ENCODE peak calls at places on chromosome 2, in eight cellular contexts. K is SJCRH30, X is prostate gland, M is OCI-LY7, H is breast epithelium, E is GM23248, S is colonic mucosa, V is small intestine. T is an unnamed sample.
A peak's percentile ranks its signal among the peaks of the same experiment; 100 is the strongest.

GRCh38 chr2:17879137-17879912 is 858 bp downstream of the KCNS3 start:
- DNase-seq in K (peak; percentile 96), X (peak; percentile 68), M (no peak), H (peak; percentile 75), E (peak; percentile 85), S (peak; percentile 92), V (peak; percentile 74), T (no peak)

GRCh38 chr2:96977631-96978195 is 8.7 kb downstream of the FAM178B start:
- DNase-seq in K (peak; percentile 22), X (no peak), M (no peak), H (no peak), E (peak; percentile 66), S (no peak), V (no peak), T (peak; percentile 39)

GRCh38 chr2:202113571-202114142 is 40.6 kb downstream of the KIAA2012 start:
- DNase-seq in K (no peak), X (peak; percentile 49), M (no peak), H (no peak), E (peak; percentile 96), S (no peak), V (no peak), T (no peak)

GRCh38 chr2:233203060-233203459 is 48.4 kb upstream of the ATG16L1 start:
- DNase-seq in K (no peak), X (no peak), M (no peak), H (no peak), E (no peak), S (no peak), V (no peak), T (no peak)

GRCh38 chr2:231939022-231939421 is 12.8 kb upstream of the NPPC start:
- DNase-seq in K (no peak), X (no peak), M (no peak), H (no peak), E (no peak), S (no peak), V (no peak), T (no peak)

GRCh38 chr2:53752385-53752784 is 15.2 kb upstream of the CHAC2 start:
- DNase-seq in K (no peak), X (no peak), M (no peak), H (no peak), E (no peak), S (no peak), V (no peak), T (no peak)

GRCh38 chr2:226423498-226423960 is 376.1 kb downstream of the IRS1 start:
- DNase-seq in K (peak; percentile 45), X (peak; percentile 4), M (no peak), H (no peak), E (peak; percentile 59), S (no peak), V (no peak), T (no peak)

GRCh38 chr2:189171956-189172609 is 7.5 kb downstream of the COL5A2 start:
- DNase-seq in K (no peak), X (no peak), M (no peak), H (no peak), E (no peak), S (no peak), V (no peak), T (no peak)

GRCh38 chr2:117931266-117931665 is 82.6 kb downstream of the CCDC93 start:
- DNase-seq in K (no peak), X (no peak), M (no peak), H (no peak), E (no peak), S (no peak), V (no peak), T (no peak)

GRCh38 chr2:105081006-105081701 is 43.3 kb downstream of the MRPS9 start:
- DNase-seq in K (peak; percentile 63), X (no peak), M (no peak), H (no peak), E (no peak), S (no peak), V (no peak), T (no peak)

DNA sequence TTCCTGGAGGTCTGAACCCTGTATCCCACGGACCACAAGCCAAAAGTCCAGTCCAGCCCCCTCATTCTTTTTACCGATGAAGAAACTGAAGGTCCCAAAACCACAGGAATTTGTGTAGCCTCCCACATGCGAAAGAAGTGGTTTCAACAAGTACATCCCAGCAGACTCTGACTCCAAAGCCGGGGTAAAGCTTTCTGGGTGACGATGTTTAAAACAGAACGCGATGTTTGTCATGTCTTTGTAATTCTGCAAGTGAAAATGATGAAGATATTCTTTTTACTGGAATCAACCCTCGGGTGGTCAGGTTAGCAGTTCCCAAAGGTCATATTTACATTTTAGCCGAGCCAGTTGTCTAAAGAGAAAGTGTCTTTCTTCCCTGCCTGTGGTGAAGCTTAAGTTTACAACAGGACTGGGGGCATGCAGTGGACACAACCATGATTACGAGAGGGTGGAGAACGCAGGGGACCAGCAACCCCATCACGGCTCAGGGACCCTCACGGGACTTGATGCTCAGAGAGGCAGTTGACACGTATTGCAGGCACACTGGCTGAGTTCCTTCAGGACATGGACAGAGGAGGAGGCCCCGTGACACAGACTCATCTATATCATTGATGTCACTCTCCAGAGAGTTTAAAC is 17.8 kb upstream of the TMEM131 start:
- DNase-seq in K (peak; percentile 41), X (no peak), M (no peak), H (no peak), E (peak; percentile 66), S (no peak), V (no peak), T (no peak)
- H3K4me1 ChIP-seq in K (peaks cover 18% of the 10 kb centered on the region), X (no peaks in the 10 kb centered on the region), M (peaks cover 80% of the 10 kb centered on the region), H (no peaks in the 10 kb centered on the region), E (peaks cover 9% of the 10 kb centered on the region), S (no peaks in the 10 kb centered on the region), V (no peaks in the 10 kb centered on the region), T (no peaks in the 10 kb centered on the region)

DNA sequence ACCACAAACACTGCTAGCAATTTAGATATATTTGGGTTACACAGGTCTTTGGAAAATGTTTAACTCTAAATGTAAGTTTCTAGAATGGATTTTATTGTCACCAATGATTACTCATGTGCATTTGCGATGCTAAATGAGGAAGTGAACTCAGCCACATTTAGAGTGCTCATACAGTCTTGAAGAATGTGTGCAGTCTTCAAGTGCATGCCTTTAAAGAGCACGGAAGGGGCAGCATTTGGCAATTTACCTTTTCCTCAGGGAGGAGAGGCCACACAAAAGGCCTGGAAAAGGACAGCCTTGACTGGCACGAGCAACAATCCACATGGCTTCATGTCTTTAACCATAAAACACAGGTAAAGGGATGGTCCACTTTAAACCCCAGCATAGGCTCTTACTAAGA is 78.5 kb upstream of the STK17B start:
- DNase-seq in K (no peak), X (no peak), M (peak; percentile 78), H (no peak), E (peak; percentile 63), S (no peak), V (peak; percentile 43), T (no peak)
- H3K27ac ChIP-seq in K (peak overlapping the region; percentile 87), X (no peak overlapping the region), M (peak overlapping the region; percentile 19), H (no peak overlapping the region), E (peak overlapping the region; percentile 53), S (no peak overlapping the region), V (no peak overlapping the region), T (no peak overlapping the region)

GRCh38 chr2:197500503-197501179 is 462 bp downstream of the HSPE1 start:
- DNase-seq in K (no peak), X (peak; percentile 5), M (peak; percentile 25), H (no peak), E (peak; percentile 43), S (no peak), V (peak; percentile 33), T (peak; percentile 32)
- H3K36me3 ChIP-seq in K (peaks cover 70% of the 10 kb centered on the region), X (no peaks in the 10 kb centered on the region), M (peaks cover 89% of the 10 kb centered on the region), H (no peaks in the 10 kb centered on the region), E (peaks cover 44% of the 10 kb centered on the region), S (peaks cover 7% of the 10 kb centered on the region), V (peaks cover 2% of the 10 kb centered on the region), T (peaks cover 29% of the 10 kb centered on the region)

DNA sequence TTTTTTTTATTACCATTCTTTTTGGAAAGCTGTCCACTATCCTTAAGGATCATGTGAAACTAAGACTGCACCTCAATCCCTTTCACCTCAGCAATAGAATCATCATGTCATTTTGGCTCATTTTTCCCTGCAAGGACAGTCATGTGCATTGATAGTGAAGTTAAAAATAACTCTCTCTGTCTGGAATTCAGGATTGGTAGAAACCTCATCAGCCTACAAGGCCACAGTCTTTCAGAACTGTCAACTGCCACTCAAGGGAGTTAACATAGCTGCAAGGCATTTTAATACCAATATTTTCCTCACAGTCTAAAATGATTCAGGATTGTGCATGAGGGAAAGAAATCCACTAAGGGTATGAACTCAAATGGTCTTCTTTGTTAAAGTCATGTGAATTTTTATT is 201.5 kb upstream of the KCNJ3 start:
- DNase-seq in K (no peak), X (no peak), M (no peak), H (no peak), E (no peak), S (no peak), V (no peak), T (no peak)
- H3K4me1 ChIP-seq in K (no peaks in the 10 kb centered on the region), X (no peaks in the 10 kb centered on the region), M (no peaks in the 10 kb centered on the region), H (no peaks in the 10 kb centered on the region), E (no peaks in the 10 kb centered on the region), S (no peaks in the 10 kb centered on the region), V (no peaks in the 10 kb centered on the region), T (no peaks in the 10 kb centered on the region)

GRCh38 chr2:2801458-2801857 is 470.4 kb upstream of the MYT1L start:
- DNase-seq in K (no peak), X (no peak), M (no peak), H (no peak), E (no peak), S (no peak), V (no peak), T (no peak)

GRCh38 chr2:2798337-2798736 is 467.3 kb upstream of the MYT1L start:
- DNase-seq in K (no peak), X (no peak), M (no peak), H (no peak), E (no peak), S (no peak), V (no peak), T (no peak)

GRCh38 chr2:2800697-2801096 is 469.6 kb upstream of the MYT1L start:
- DNase-seq in K (no peak), X (no peak), M (no peak), H (no peak), E (no peak), S (no peak), V (no peak), T (no peak)

GRCh38 chr2:2799151-2799697 is 468.1 kb upstream of the MYT1L start:
- DNase-seq in K (no peak), X (no peak), M (no peak), H (no peak), E (no peak), S (no peak), V (no peak), T (no peak)

DNA sequence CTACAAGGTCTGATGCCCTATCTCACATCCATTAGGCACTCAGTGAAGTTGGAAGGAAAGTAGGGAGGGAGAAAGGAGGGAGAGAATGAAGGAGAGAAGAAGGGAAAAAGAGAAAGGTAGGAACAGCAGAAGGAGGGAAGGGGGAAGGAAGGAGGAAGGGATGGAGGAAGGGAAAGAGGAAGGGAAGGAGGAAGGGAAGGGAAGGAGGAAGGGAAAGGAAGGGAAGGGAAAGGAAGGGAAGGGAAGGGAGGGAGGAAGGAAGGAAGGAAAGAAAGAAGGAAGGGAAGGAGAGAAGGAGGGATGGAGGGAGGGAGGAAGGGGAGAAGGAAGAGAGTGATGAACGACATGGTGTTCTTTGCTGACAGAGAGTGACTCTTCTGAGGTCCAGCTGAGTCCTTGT is 468.9 kb upstream of the MYT1L start:
- DNase-seq in K (no peak), X (no peak), M (no peak), H (no peak), E (no peak), S (no peak), V (no peak), T (no peak)
- H3K27ac ChIP-seq in K (no peak overlapping the region), X (no peak overlapping the region), M (no peak overlapping the region), H (no peak overlapping the region), E (no peak overlapping the region), S (no peak overlapping the region), V (no peak overlapping the region), T (no peak overlapping the region)

T was measured in CD4-positive, CD25-positive, alpha-beta regulatory T cell.